ENCODE peak calls at places on chromosome 14, in nine cellular contexts. O is CD4-positive, alpha-beta memory T cell; I is stomach; F is PC-3; A is cardiac muscle cell; M is A673; W is CD8-positive, alpha-beta T cell; B is pancreas; Y is HepG2. L is an unnamed sample.

GRCh38 chr14:90820958-90821357 is 4.7 kb upstream of the TTC7B start:
- DNase-seq in O (peak; percentile 52), F (peak; percentile 66), I (peak; percentile 43), M (no peak), B (no peak), W (peak; percentile 64), A (no peak), Y (no peak), L (peak; percentile 77)

GRCh38 chr14:76311410-76311758 is 64.6 kb upstream of the ESRRB start:
- DNase-seq in M (no peak), Y (no peak), W (no peak), I (no peak), A (no peak), O (no peak), F (no peak), B (no peak), L (no peak)

GRCh38 chr14:30779210-30779609 is 95.1 kb upstream of the COCH start:
- DNase-seq in W (no peak), I (no peak), O (no peak), M (no peak), A (no peak), F (peak; percentile 89), Y (no peak), B (no peak), L (no peak)

GRCh38 chr14:30657606-30658163 is 35.6 kb downstream of the SCFD1 start:
- DNase-seq in M (peak; percentile 21), F (peak; percentile 35), W (no peak), O (no peak), Y (peak; percentile 39), A (no peak), B (no peak), I (no peak), L (no peak)

GRCh38 chr14:49659526-49660455 is 24.7 kb upstream of the DNAAF2 start:
- DNase-seq in A (no peak), M (no peak), I (no peak), F (peak; percentile 92), W (no peak), B (no peak), O (no peak), Y (peak; percentile 85), L (no peak)

GRCh38 chr14:21070083-21070609 is at the start of gene ARHGEF40:
- DNase-seq in Y (no peak), A (peak; percentile 88), I (peak; percentile 74), W (peak; percentile 25), B (peak; percentile 88), M (peak; percentile 68), O (no peak), F (peak; percentile 30), L (no peak)

GRCh38 chr14:71143391-71144290 is 236.4 kb downstream of the PCNX1 start:
- DNase-seq in F (peak; percentile 99), A (no peak), M (peak; percentile 71), W (peak; percentile 34), I (no peak), B (no peak), O (peak; percentile 38), Y (peak; percentile 85), L (no peak)

GRCh38 chr14:65096323-65097089 is 5.8 kb downstream of the MAX start:
- DNase-seq in F (no peak), Y (no peak), W (no peak), I (peak; percentile 35), M (no peak), A (no peak), B (no peak), O (no peak), L (no peak)

GRCh38 chr14:21647380-21647779 is 6.3 kb upstream of the OR4E2 start:
- DNase-seq in M (peak; percentile 75), W (no peak), Y (no peak), I (no peak), O (no peak), A (no peak), F (no peak), B (no peak), L (no peak)

GRCh38 chr14:23145794-23146422 is 26.9 kb upstream of the CEBPE start:
- DNase-seq in I (no peak), Y (no peak), B (no peak), W (no peak), M (no peak), A (no peak), F (no peak), O (no peak), L (no peak)

DNA sequence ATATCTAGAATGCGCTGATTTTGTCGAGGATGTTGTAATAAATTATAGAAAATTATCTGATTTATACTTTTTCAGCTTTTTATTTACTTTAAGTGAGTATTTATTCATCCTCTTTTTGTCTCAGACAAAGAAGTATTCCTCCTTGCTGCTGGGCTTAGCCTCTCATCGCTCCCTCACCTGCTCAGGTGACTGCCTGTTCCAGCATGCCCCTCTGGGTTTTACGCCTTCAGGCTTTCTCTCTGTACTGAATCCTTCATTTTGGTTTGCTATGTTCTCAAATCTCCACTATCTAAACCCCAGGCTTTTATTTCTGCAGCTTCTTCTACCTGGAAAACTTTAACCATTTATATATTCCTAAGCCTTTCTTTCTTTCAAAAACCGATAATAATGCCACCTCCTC is 1650.9 kb upstream of the SEL1L start:
- DNase-seq in O (no peak), B (no peak), I (no peak), M (no peak), F (no peak), W (no peak), Y (no peak), A (no peak), L (no peak)
- H3K27ac ChIP-seq in O (no peak overlapping the region), B (no peak overlapping the region), I (no peak overlapping the region), M (no peak overlapping the region), F (no peak overlapping the region), W (no peak overlapping the region), Y (no peak overlapping the region), A (no peak overlapping the region), L (no peak overlapping the region)

DNA sequence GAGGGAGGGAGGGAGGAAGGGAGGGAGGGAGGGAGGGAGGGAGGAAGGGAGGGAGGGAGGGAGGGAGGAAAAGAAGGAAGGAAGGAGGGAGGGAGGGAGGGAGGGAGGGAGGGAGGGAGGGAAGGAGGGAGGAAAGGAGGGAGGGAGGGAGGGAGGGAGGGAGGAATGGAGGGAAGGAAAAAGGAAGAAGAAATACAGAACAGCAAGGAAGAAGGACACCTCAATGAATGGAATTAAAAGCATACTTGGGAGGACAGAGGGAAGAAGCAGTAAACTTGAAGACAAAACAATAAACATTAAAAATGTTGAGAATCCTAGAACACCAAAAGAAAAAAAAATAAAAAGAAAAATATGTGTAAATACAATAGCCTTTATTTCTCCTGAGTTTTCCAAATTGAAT is 6.2 kb downstream of the OR4Q2 start:
- DNase-seq in W (no peak), F (no peak), I (no peak), Y (no peak), O (no peak), M (no peak), B (no peak), A (no peak), L (no peak)
- H3K9me3 ChIP-seq in W (no peaks in the 10 kb centered on the region), F (no peaks in the 10 kb centered on the region), I (peaks cover 7% of the 10 kb centered on the region), Y (no peaks in the 10 kb centered on the region), O (no peaks in the 10 kb centered on the region), M (peaks cover 10% of the 10 kb centered on the region), B (no peaks in the 10 kb centered on the region), A (peaks cover 6% of the 10 kb centered on the region), L (no peaks in the 10 kb centered on the region)

GRCh38 chr14:103536693-103537092 is 7.7 kb downstream of the TRMT61A start:
- DNase-seq in M (no peak), O (no peak), B (peak; percentile 51), Y (no peak), I (no peak), F (no peak), W (no peak), A (no peak), L (no peak)

GRCh38 chr14:103538291-103539055 is 9.5 kb downstream of the TRMT61A start:
- DNase-seq in A (no peak), O (no peak), M (no peak), B (peak; percentile 83), W (no peak), F (no peak), Y (no peak), I (peak; percentile 56), L (no peak)

GRCh38 chr14:103539056-103539825 is 10.2 kb downstream of the TRMT61A start:
- DNase-seq in F (peak; percentile 34), M (no peak), W (no peak), O (no peak), I (no peak), Y (no peak), A (no peak), B (peak; percentile 61), L (no peak)

GRCh38 chr14:103535891-103536565 is 7.0 kb downstream of the TRMT61A start:
- DNase-seq in F (no peak), Y (no peak), W (no peak), M (no peak), O (no peak), A (no peak), B (peak; percentile 58), I (no peak), L (no peak)

GRCh38 chr14:103537175-103537990 is 8.4 kb downstream of the TRMT61A start:
- DNase-seq in F (no peak), O (no peak), A (no peak), W (no peak), I (no peak), M (no peak), Y (no peak), B (peak; percentile 72), L (no peak)
- H3K27ac ChIP-seq in F (peak overlapping the region; percentile 37), O (no peak overlapping the region), A (no peak overlapping the region), W (no peak overlapping the region), I (peak overlapping the region; percentile 77), M (no peak overlapping the region), Y (no peak overlapping the region), B (no peak overlapping the region), L (no peak overlapping the region)

DNA sequence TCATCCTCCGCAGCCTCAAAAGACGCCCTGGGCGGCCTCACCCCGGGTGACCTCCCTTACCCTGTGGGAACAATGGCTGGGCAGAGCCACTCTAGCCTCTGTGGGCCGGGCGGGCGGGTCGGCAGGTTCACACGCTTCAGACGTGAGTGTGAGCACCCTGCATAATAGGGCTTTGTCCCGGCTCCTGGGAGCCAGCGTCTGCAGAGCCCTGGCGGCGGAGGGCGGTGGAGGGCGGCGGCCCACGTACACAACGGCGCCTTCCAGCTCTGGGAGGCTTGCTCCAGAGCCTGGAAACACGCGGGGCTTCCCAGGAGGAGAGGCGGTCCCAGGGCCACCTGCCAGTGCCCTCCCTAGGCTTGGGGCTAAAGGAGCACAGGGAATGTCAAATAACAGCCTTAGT is 205.6 kb downstream of the BCL11B start:
- DNase-seq in A (no peak), O (no peak), M (no peak), Y (no peak), B (no peak), W (no peak), F (no peak), I (no peak), L (no peak)
- H3K9me3 ChIP-seq in A (no peaks in the 10 kb centered on the region), O (no peaks in the 10 kb centered on the region), M (no peaks in the 10 kb centered on the region), Y (peaks cover 7% of the 10 kb centered on the region), B (no peaks in the 10 kb centered on the region), W (no peaks in the 10 kb centered on the region), F (no peaks in the 10 kb centered on the region), I (peaks cover 27% of the 10 kb centered on the region), L (no peaks in the 10 kb centered on the region)

GRCh38 chr14:68667313-68667791 is 125.5 kb downstream of the ZFP36L1 start:
- DNase-seq in A (no peak), F (no peak), I (no peak), O (no peak), B (no peak), M (no peak), W (no peak), Y (no peak), L (no peak)
- H3K27ac ChIP-seq in A (no peak overlapping the region), F (no peak overlapping the region), I (peak overlapping the region; percentile 48), O (no peak overlapping the region), B (peak overlapping the region; percentile 73), M (no peak overlapping the region), W (no peak overlapping the region), Y (no peak overlapping the region), L (no peak overlapping the region)